ENCODE peak calls at places on chromosomes 16 and 17, in ten cellular contexts. L, G, M, Y, I, U, J, O, B and Q are unnamed samples. For H3K4me1, the result is how much of the 10 kb centered on the place peaks cover.

GRCh38 chr17:7330099-7331015 is 1.2 kb upstream of the NEURL4 start:
- DNase-seq in L (peak), G (peak), M (peak), Y (peak), I (peak), U (peak), J (peak), O (peak), B (peak), Q (peak)

GRCh38 chr17:29674270-29674669 is 51.6 kb upstream of the CORO6 start:
- DNase-seq in L (no peak), G (no peak), M (no peak), Y (no peak), I (no peak), U (no peak), J (no peak), O (no peak), B (no peak), Q (no peak)

GRCh38 chr16:2365397-2365796 is 24.9 kb upstream of the ABCA3 start:
- DNase-seq in L (no peak), G (no peak), M (no peak), Y (no peak), I (no peak), U (no peak), J (no peak), O (no peak), B (no peak), Q (no peak)

GRCh38 chr17:44269795-44270320 is 1.9 kb upstream of the SLC4A1 start:
- DNase-seq in L (no peak), G (no peak), M (no peak), Y (no peak), I (no peak), U (no peak), J (no peak), O (no peak), B (no peak), Q (no peak)

GRCh38 chr16:23434380-23434779 is 18.6 kb downstream of the COG7 start:
- DNase-seq in L (peak), G (peak), M (peak), Y (no peak), I (peak), U (peak), J (no peak), O (no peak), B (no peak), Q (peak)

GRCh38 chr16:62831235-62831634 is 795.0 kb upstream of the CDH8 start:
- DNase-seq in L (no peak), G (no peak), M (no peak), Y (no peak), I (no peak), U (no peak), J (no peak), O (no peak), B (no peak), Q (no peak)

GRCh38 chr17:63497708-63498483 is 21.0 kb downstream of the ACE start:
- DNase-seq in L (no peak), G (peak), M (peak), Y (no peak), I (no peak), U (no peak), J (no peak), O (no peak), B (no peak), Q (no peak)

GRCh38 chr16:79047337-79047736 is 553.2 kb downstream of the MAF start:
- DNase-seq in L (no peak), G (peak), M (no peak), Y (no peak), I (no peak), U (no peak), J (no peak), O (no peak), B (no peak), Q (no peak)

GRCh38 chr16:3716831-3717234 is 491 bp downstream of the TRAP1 start:
- DNase-seq in L (peak), G (peak), M (peak), Y (no peak), I (peak), U (no peak), J (no peak), O (peak), B (no peak), Q (no peak)

GRCh38 chr16:778447-778846 is 9.7 kb downstream of the RPUSD1 start:
- DNase-seq in L (no peak), G (no peak), M (no peak), Y (no peak), I (no peak), U (no peak), J (no peak), O (no peak), B (no peak), Q (no peak)

GRCh38 chr17:4566785-4567184 is 6.4 kb upstream of the GGT6 start:
- DNase-seq in L (peak), G (peak), M (peak), Y (no peak), I (peak), U (peak), J (no peak), O (peak), B (no peak), Q (no peak)

GRCh38 chr17:54900457-54901229 is at the start of gene TOM1L1:
- DNase-seq in L (peak), G (peak), M (peak), Y (peak), I (peak), U (peak), J (peak), O (peak), B (peak), Q (no peak)

GRCh38 chr16:88303405-88303804 is 79.4 kb upstream of the ZNF469 start:
- DNase-seq in L (no peak), G (no peak), M (no peak), Y (no peak), I (no peak), U (no peak), J (no peak), O (no peak), B (no peak), Q (no peak)

GRCh38 chr17:44095647-44096496 is 25.3 kb downstream of the G6PC3 start:
- DNase-seq in L (no peak), G (peak), M (peak), Y (no peak), I (peak), U (peak), J (peak), O (peak), B (no peak), Q (no peak)

GRCh38 chr17:67779098-67779672 is 46.1 kb upstream of the BPTF start:
- DNase-seq in L (peak), G (peak), M (peak), Y (peak), I (peak), U (peak), J (peak), O (no peak), B (no peak), Q (peak)

GRCh38 chr17:65062168-65062915 is 5.8 kb upstream of the GNA13 start:
- DNase-seq in L (no peak), G (no peak), M (no peak), Y (no peak), I (peak), U (no peak), J (peak), O (no peak), B (no peak), Q (no peak)

GRCh38 chr17:13594762-13595697 is 6.7 kb downstream of the HS3ST3A1 start:
- DNase-seq in L (peak), G (peak), M (peak), Y (peak), I (peak), U (peak), J (peak), O (peak), B (peak), Q (peak)

GRCh38 chr16:11603331-11603750 is 16.6 kb upstream of the LITAF start:
- DNase-seq in L (no peak), G (no peak), M (no peak), Y (no peak), I (peak), U (peak), J (no peak), O (peak), B (no peak), Q (no peak)

GRCh38 chr16:50136399-50136798 is 16.7 kb upstream of the TENT4B start:
- DNase-seq in L (no peak), G (no peak), M (no peak), Y (no peak), I (no peak), U (no peak), J (no peak), O (no peak), B (no peak), Q (no peak)

GRCh38 chr17:35769895-35770486 is 9.3 kb downstream of the C17orf50 start:
- DNase-seq in L (no peak), G (no peak), M (no peak), Y (peak), I (no peak), U (no peak), J (no peak), O (no peak), B (no peak), Q (no peak)

GRCh38 chr17:38982858-38983746 is 15.9 kb upstream of the FBXO47 start:
- DNase-seq in L (peak), G (peak), M (peak), Y (no peak), I (peak), U (peak), J (peak), O (no peak), B (no peak), Q (peak)

GRCh38 chr17:265726-266125 is 84.3 kb upstream of the DOC2B start:
- DNase-seq in L (peak), G (no peak), M (no peak), Y (no peak), I (no peak), U (peak), J (peak), O (peak), B (peak), Q (no peak)

GRCh38 chr17:74584307-74584706 is 7.8 kb downstream of the CD300LD start:
- DNase-seq in L (no peak), G (no peak), M (no peak), Y (no peak), I (no peak), U (no peak), J (no peak), O (no peak), B (no peak), Q (no peak)

GRCh38 chr17:30942311-30943079 is 20.8 kb downstream of the ADAP2 start:
- DNase-seq in L (no peak), G (no peak), M (no peak), Y (no peak), I (no peak), U (no peak), J (no peak), O (no peak), B (no peak), Q (no peak)

GRCh38 chr16:48511071-48511540 is 98.9 kb downstream of the N4BP1 start:
- DNase-seq in L (no peak), G (no peak), M (no peak), Y (no peak), I (peak), U (no peak), J (peak), O (no peak), B (peak), Q (no peak)

GRCh38 chr17:51590071-51590470 is 329.7 kb downstream of the UTP18 start:
- DNase-seq in L (no peak), G (no peak), M (no peak), Y (no peak), I (no peak), U (no peak), J (no peak), O (no peak), B (no peak), Q (no peak)

GRCh38 chr16:84973226-84973625 is 38.1 kb downstream of the ZDHHC7 start:
- DNase-seq in L (no peak), G (no peak), M (no peak), Y (no peak), I (no peak), U (no peak), J (no peak), O (no peak), B (no peak), Q (no peak)

GRCh38 chr16:53530046-53530445 is 27.0 kb upstream of the AKTIP start:
- DNase-seq in L (no peak), G (no peak), M (no peak), Y (no peak), I (no peak), U (no peak), J (no peak), O (no peak), B (no peak), Q (no peak)

GRCh38 chr17:8832711-8833352 is 33.7 kb upstream of the MFSD6L start:
- DNase-seq in L (no peak), G (peak), M (peak), Y (peak), I (peak), U (no peak), J (no peak), O (peak), B (no peak), Q (no peak)

GRCh38 chr17:65137076-65137935 is at the start of gene RGS9:
- DNase-seq in L (peak), G (peak), M (peak), Y (peak), I (peak), U (peak), J (peak), O (peak), B (peak), Q (peak)

GRCh38 chr16:47004652-47005051 is 31.2 kb upstream of the DNAJA2 start:
- DNase-seq in L (no peak), G (no peak), M (no peak), Y (no peak), I (no peak), U (no peak), J (no peak), O (no peak), B (no peak), Q (no peak)

GRCh38 chr16:26027060-26027459 is 335.3 kb downstream of the HS3ST4 start:
- DNase-seq in L (no peak), G (no peak), M (no peak), Y (no peak), I (no peak), U (peak), J (no peak), O (no peak), B (no peak), Q (no peak)

GRCh38 chr17:74153821-74154430 is 49.6 kb upstream of the RPL38 start:
- DNase-seq in L (no peak), G (no peak), M (no peak), Y (no peak), I (no peak), U (no peak), J (no peak), O (no peak), B (peak), Q (no peak)

GRCh38 chr16:270381-271255 is 5.1 kb downstream of the RGS11 start:
- DNase-seq in L (no peak), G (no peak), M (no peak), Y (peak), I (no peak), U (no peak), J (no peak), O (no peak), B (no peak), Q (no peak)

GRCh38 chr16:64092284-64092683 is 1029.6 kb downstream of the CDH11 start:
- DNase-seq in L (no peak), G (peak), M (no peak), Y (no peak), I (no peak), U (no peak), J (no peak), O (no peak), B (no peak), Q (no peak)

GRCh38 chr17:43456661-43457361 is 27.0 kb upstream of the DHX8 start:
- DNase-seq in L (no peak), G (no peak), M (no peak), Y (no peak), I (no peak), U (peak), J (peak), O (peak), B (no peak), Q (no peak)

GRCh38 chr16:3637371-3637923 is 17.0 kb upstream of the DNASE1 start:
- DNase-seq in L (no peak), G (no peak), M (peak), Y (no peak), I (peak), U (no peak), J (peak), O (no peak), B (peak), Q (peak)

GRCh38 chr16:31330553-31330890 is 24.5 kb upstream of the ITGAX start:
- DNase-seq in L (no peak), G (no peak), M (no peak), Y (no peak), I (no peak), U (no peak), J (no peak), O (no peak), B (no peak), Q (no peak)

GRCh38 chr17:59825533-59826316 is 67.0 kb downstream of the TUBD1 start:
- DNase-seq in L (no peak), G (peak), M (no peak), Y (no peak), I (no peak), U (no peak), J (no peak), O (no peak), B (peak), Q (no peak)

GRCh38 chr17:66203274-66204015 is 11.5 kb upstream of the CEP112 start:
- DNase-seq in L (no peak), G (no peak), M (no peak), Y (no peak), I (no peak), U (no peak), J (no peak), O (no peak), B (no peak), Q (no peak)

GRCh38 chr17:66211047-66211810 is 18.0 kb downstream of the APOH start:
- DNase-seq in L (no peak), G (no peak), M (no peak), Y (no peak), I (no peak), U (no peak), J (no peak), O (no peak), B (no peak), Q (no peak)

GRCh38 chr17:66210208-66210574 is 18.3 kb upstream of the CEP112 start:
- DNase-seq in L (no peak), G (no peak), M (no peak), Y (no peak), I (no peak), U (no peak), J (no peak), O (no peak), B (no peak), Q (no peak)

DNA sequence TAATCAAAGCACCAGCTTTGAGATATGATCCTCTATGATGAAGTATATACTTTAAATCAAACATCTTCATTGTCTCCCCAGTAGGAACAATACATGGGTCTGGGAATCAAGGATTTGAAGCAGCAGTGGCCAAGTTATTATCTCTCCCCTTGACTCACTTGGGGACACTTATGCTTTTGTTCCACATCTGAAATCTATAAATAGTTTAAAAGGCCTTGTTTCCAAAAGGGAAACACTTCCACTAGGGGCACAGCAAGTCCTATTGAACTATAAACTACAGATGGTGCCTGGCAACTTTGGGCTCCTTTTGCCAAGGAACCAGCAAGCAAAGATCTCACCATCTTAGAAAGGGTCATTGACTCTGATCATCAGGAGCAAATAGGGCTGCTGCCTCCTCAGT is 16.0 kb upstream of the CEP112 start:
- DNase-seq in L (no peak), G (no peak), M (no peak), Y (no peak), I (no peak), U (no peak), J (no peak), O (no peak), B (no peak), Q (no peak)
- TF ChIP-seq CTCF in L (no peak), G (no peak), M (no peak), Y (no peak), I (no peak), U (peak), J (no peak), O (no peak), B (no peak), Q (no peak)

GRCh38 chr16:57185945-57186629 is at the start of the genes PSME3IP1 and RSPRY1:
- DNase-seq in L (peak), G (peak), M (peak), Y (peak), I (peak), U (peak), J (peak), O (peak), B (peak), Q (peak)

GRCh38 chr16:57186630-57187507 is 740 bp downstream of the RSPRY1 start:
- DNase-seq in L (peak), G (peak), M (peak), Y (peak), I (peak), U (no peak), J (no peak), O (no peak), B (peak), Q (no peak)

GRCh38 chr16:57185446-57185944 is 344 bp downstream of the PSME3IP1 start:
- DNase-seq in L (peak), G (peak), M (peak), Y (peak), I (peak), U (peak), J (peak), O (peak), B (peak), Q (no peak)

GRCh38 chr16:57184890-57185445 is 871 bp downstream of the PSME3IP1 start:
- DNase-seq in L (peak), G (no peak), M (no peak), Y (no peak), I (no peak), U (no peak), J (no peak), O (no peak), B (no peak), Q (no peak)

GRCh38 chr16:57184113-57184512 is 1.7 kb downstream of the PSME3IP1 start:
- DNase-seq in L (no peak), G (no peak), M (no peak), Y (no peak), I (no peak), U (no peak), J (no peak), O (no peak), B (no peak), Q (no peak)
- H3K4me3 ChIP-seq in L (no peak), G (no peak), M (no peak), Y (no peak), I (no peak), U (no peak), J (no peak), O (no peak), B (no peak), Q (no peak)

GRCh38 chr16:70735141-70735979 is 49.5 kb upstream of the MTSS2 start:
- DNase-seq in L (no peak), G (no peak), M (no peak), Y (peak), I (no peak), U (peak), J (peak), O (no peak), B (no peak), Q (no peak)
- H3K4me1 ChIP-seq in L (under half), G (under half), M (under half), Y (under half), I (under half), U (half or more), J (under half), O (half or more), B (under half), Q (half or more)

DNA sequence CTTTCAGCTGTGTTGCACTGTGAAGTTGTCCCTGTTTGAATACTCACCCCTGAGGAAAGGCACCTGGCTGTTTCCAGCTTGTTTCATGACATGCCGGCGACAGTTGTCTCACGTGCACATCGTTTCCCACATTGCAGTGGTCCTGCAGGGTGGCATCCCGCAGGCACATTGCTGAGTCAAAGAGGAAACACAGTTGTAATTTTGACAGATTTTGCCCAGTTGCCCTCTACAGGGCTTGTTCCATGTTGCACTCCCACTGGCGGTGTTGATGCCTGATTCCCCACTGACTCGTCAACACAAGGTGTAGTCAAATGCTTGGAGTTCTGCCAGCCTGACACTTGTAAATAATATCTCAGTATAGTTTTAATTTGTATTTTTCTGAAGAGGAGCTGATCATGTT is 23.8 kb downstream of the EPN2 start:
- DNase-seq in L (no peak), G (peak), M (no peak), Y (no peak), I (no peak), U (no peak), J (peak), O (no peak), B (no peak), Q (no peak)
- TF ChIP-seq CTCF in L (no peak), G (no peak), M (no peak), Y (no peak), I (no peak), U (peak), J (peak), O (no peak), B (no peak), Q (no peak)

DNA sequence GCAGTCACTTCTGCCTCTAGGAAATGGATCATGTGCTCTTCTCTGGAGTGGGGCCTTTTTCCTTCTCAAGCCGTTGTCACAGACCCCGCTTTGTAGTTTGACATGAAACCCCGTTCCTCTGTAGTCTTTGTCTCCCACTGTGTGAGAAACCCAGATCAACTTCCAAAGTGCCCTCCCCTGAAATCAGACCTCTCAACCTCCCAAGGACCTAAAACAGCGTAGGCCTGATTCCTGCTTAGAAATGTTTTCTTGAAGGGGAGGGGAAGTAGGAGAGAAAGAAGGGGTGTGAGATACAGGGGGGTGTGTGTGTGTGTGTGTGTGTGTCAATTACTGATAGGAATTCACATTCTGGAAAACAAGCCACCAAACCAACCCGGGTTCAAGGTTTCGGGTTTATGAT is 1.5 kb downstream of the UBE2O start:
- DNase-seq in L (no peak), G (no peak), M (no peak), Y (no peak), I (no peak), U (no peak), J (no peak), O (no peak), B (no peak), Q (no peak)
- H3K4me3 ChIP-seq in L (no peak), G (peak), M (peak), Y (peak), I (no peak), U (no peak), J (no peak), O (no peak), B (no peak), Q (no peak)